ENCODE peak calls at places on chromosomes 4 and X, in five cellular contexts. Q is K562, B is GM12878, T is upper lobe of left lung, U is HepG2. W is an unnamed sample. For H3K4me1, the result is how much of the 10 kb centered on the place peaks cover.

GRCh38 chr4:186144180-186144579 is 39.7 kb downstream of the FAM149A start:
- ATAC-seq in T (peak), B (no peak), U (peak), Q (no peak), W (peak)

GRCh38 chr4:108097990-108098553 is 70.7 kb downstream of the LEF1 start:
- ATAC-seq in Q (no peak), U (peak), B (peak), T (no peak), W (no peak)

GRCh38 chrX:131746491-131746968 is 202.7 kb downstream of the OR13H1 start:
- ATAC-seq in T (no peak), U (no peak), B (peak), Q (peak), W (peak)

GRCh38 chr4:121791481-121791880 is 9.6 kb upstream of the EXOSC9 start:
- ATAC-seq in U (no peak), Q (no peak), T (no peak), B (no peak), W (no peak)

GRCh38 chr4:3871181-3871852 is 105.1 kb downstream of the ADRA2C start:
- ATAC-seq in T (no peak), B (no peak), Q (peak), U (no peak), W (no peak)

GRCh38 chrX:46179748-46180147 is 365.5 kb downstream of the ZNF674 start:
- ATAC-seq in T (no peak), U (no peak), B (peak), Q (no peak), W (no peak)

GRCh38 chrX:40152706-40153334 is 55.1 kb upstream of the BCOR start:
- ATAC-seq in U (no peak), Q (peak), T (peak), B (peak), W (peak)

GRCh38 chrX:108199691-108200090 is 108.1 kb downstream of the ATG4A start:
- ATAC-seq in U (no peak), Q (peak), T (peak), B (peak), W (no peak)

GRCh38 chr4:184804621-184805020 is 21.1 kb downstream of the ACSL1 start:
- ATAC-seq in B (no peak), Q (no peak), T (no peak), U (no peak), W (no peak)

GRCh38 chrX:137194164-137194563 is 160.4 kb upstream of the GPR101 start:
- ATAC-seq in Q (peak), T (no peak), U (peak), B (peak), W (no peak)

GRCh38 chr4:6925357-6925836 is 15.8 kb downstream of the TBC1D14 start:
- ATAC-seq in U (no peak), B (peak), T (peak), Q (peak), W (peak)

GRCh38 chr4:6924361-6924779 is 14.7 kb downstream of the TBC1D14 start:
- ATAC-seq in B (no peak), T (no peak), U (no peak), Q (no peak), W (no peak)

GRCh38 chr4:6926681-6927478 is 17.3 kb downstream of the TBC1D14 start:
- ATAC-seq in T (peak), Q (peak), U (peak), B (no peak), W (peak)

GRCh38 chr4:6928067-6928466 is 18.4 kb downstream of the TBC1D14 start:
- ATAC-seq in Q (no peak), B (no peak), T (no peak), U (no peak), W (no peak)

DNA sequence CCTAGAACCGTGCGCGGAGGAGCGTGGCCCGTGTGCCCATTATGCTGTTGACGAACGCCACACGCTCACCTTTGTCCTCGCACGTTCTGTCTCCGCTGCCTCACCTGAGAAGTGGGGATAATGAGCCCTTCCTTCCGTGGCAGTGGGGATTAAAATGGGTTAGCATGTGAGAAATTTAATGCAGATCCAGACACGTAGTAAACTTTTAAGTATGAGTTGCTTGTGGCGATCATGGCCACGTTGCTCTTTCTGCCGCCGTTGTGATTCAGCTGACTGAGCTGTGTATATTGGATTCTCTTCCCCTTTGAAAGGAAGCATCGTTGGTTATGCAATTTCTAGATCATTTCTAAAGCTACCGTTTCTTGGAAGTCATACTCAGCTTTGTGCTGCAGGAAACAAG is 16.5 kb downstream of the TBC1D14 start:
- ATAC-seq in B (no peak), T (peak), Q (no peak), U (no peak), W (no peak)
- H3K4me1 ChIP-seq in B (under half), T (under half), Q (under half), U (half or more), W (under half)

DNA sequence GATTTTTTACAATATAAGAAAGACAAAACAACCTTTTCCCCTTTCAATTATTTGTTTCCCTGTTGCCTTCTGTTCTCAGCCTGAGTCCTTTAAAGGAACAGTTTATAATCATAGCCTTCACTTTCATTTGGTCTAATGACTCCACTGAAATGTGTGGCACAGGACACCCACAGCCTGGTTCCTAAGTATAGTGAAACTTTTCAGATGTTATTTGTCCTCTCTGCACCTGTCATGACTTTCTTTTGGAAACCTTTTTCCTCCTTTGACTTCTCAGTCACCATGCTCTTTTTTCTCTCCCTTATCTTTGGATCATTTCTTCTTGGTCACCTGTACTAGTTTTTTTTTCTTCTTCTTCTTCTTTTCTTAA is 237.8 kb upstream of the ANXA3 start:
- ATAC-seq in U (no peak), B (peak), Q (no peak), T (no peak), W (no peak)
- TF ChIP-seq POLR2AphosphoS5 in U (no peak), B (no peak), Q (no peak), T (no peak), W (no peak)

GRCh38 chr4:151197258-151197657 is 79.7 kb upstream of the PRSS48 start:
- ATAC-seq in Q (no peak), U (no peak), T (peak), B (no peak), W (peak)
- TF ChIP-seq EP300 in Q (no peak), U (no peak), T (no peak), B (no peak), W (no peak)

GRCh38 chr4:76589872-76590846 is 155.1 kb downstream of the SHROOM3 start:
- ATAC-seq in U (peak), T (peak), Q (no peak), B (no peak), W (peak)
- H3K4me1 ChIP-seq in U (under half), T (under half), Q (under half), B (under half), W (under half)